ENCODE peak calls at places on chromosomes 1 and 21, in nine cellular contexts. One of them, this sample, is unnamed.

GRCh38 chr1:230262867-230263572 is 163.1 kb downstream of the PGBD5 start:
- DNase-seq in HT-29: no peak
- DNase-seq in NCI-H1417: no peak
- DNase-seq in HEK293T: no peak
- DNase-seq in GM23248: no peak
- DNase-seq in iPS-NIHi11: no peak
- DNase-seq in GM12892: no peak
- DNase-seq in tibial artery: no peak
- DNase-seq in C1 segment of cervical spinal cord: no peak
- DNase-seq in this sample: no peak

GRCh38 chr1:78682527-78682926 is 32.9 kb downstream of the IFI44 start:
- DNase-seq in HT-29: no peak
- DNase-seq in NCI-H1417: no peak
- DNase-seq in HEK293T: no peak
- DNase-seq in GM23248: peak
- DNase-seq in iPS-NIHi11: no peak
- DNase-seq in GM12892: no peak
- DNase-seq in tibial artery: no peak
- DNase-seq in C1 segment of cervical spinal cord: no peak
- DNase-seq in this sample: no peak

GRCh38 chr1:53328009-53328489 is at the start of gene LRP8:
- DNase-seq in HT-29: peak
- DNase-seq in NCI-H1417: peak
- DNase-seq in HEK293T: peak
- DNase-seq in GM23248: peak
- DNase-seq in iPS-NIHi11: peak
- DNase-seq in GM12892: peak
- DNase-seq in tibial artery: peak
- DNase-seq in C1 segment of cervical spinal cord: peak
- DNase-seq in this sample: peak

GRCh38 chr1:161727343-161727924 is 6.1 kb downstream of the FCRLB start:
- DNase-seq in HT-29: no peak
- DNase-seq in NCI-H1417: no peak
- DNase-seq in HEK293T: no peak
- DNase-seq in GM23248: peak
- DNase-seq in iPS-NIHi11: peak
- DNase-seq in GM12892: no peak
- DNase-seq in tibial artery: no peak
- DNase-seq in C1 segment of cervical spinal cord: no peak
- DNase-seq in this sample: no peak

GRCh38 chr1:3415260-3415952 is 39.1 kb upstream of the ARHGEF16 start:
- DNase-seq in HT-29: no peak
- DNase-seq in NCI-H1417: no peak
- DNase-seq in HEK293T: no peak
- DNase-seq in GM23248: no peak
- DNase-seq in iPS-NIHi11: no peak
- DNase-seq in GM12892: no peak
- DNase-seq in tibial artery: no peak
- DNase-seq in C1 segment of cervical spinal cord: no peak
- DNase-seq in this sample: no peak

GRCh38 chr1:39178541-39179431 is 25.7 kb upstream of the MACF1 start:
- DNase-seq in HT-29: peak
- DNase-seq in NCI-H1417: no peak
- DNase-seq in HEK293T: no peak
- DNase-seq in GM23248: peak
- DNase-seq in iPS-NIHi11: no peak
- DNase-seq in GM12892: no peak
- DNase-seq in tibial artery: no peak
- DNase-seq in C1 segment of cervical spinal cord: no peak
- DNase-seq in this sample: no peak

GRCh38 chr1:213724640-213725536 is 262.9 kb upstream of the PROX1 start:
- DNase-seq in HT-29: peak
- DNase-seq in NCI-H1417: no peak
- DNase-seq in HEK293T: no peak
- DNase-seq in GM23248: peak
- DNase-seq in iPS-NIHi11: no peak
- DNase-seq in GM12892: no peak
- DNase-seq in tibial artery: peak
- DNase-seq in C1 segment of cervical spinal cord: peak
- DNase-seq in this sample: peak

GRCh38 chr1:28259935-28260802 is 851 bp downstream of the SESN2 start:
- DNase-seq in HT-29: peak
- DNase-seq in NCI-H1417: peak
- DNase-seq in HEK293T: peak
- DNase-seq in GM23248: peak
- DNase-seq in iPS-NIHi11: peak
- DNase-seq in GM12892: no peak
- DNase-seq in tibial artery: peak
- DNase-seq in C1 segment of cervical spinal cord: peak
- DNase-seq in this sample: no peak

GRCh38 chr21:34037446-34037845 is 35.9 kb upstream of the MRPS6 start:
- DNase-seq in HT-29: no peak
- DNase-seq in NCI-H1417: no peak
- DNase-seq in HEK293T: no peak
- DNase-seq in GM23248: peak
- DNase-seq in iPS-NIHi11: no peak
- DNase-seq in GM12892: no peak
- DNase-seq in tibial artery: no peak
- DNase-seq in C1 segment of cervical spinal cord: no peak
- DNase-seq in this sample: no peak

GRCh38 chr1:176831150-176831549 is 333.4 kb downstream of the ASTN1 start:
- DNase-seq in HT-29: no peak
- DNase-seq in NCI-H1417: no peak
- DNase-seq in HEK293T: peak
- DNase-seq in GM23248: no peak
- DNase-seq in iPS-NIHi11: no peak
- DNase-seq in GM12892: no peak
- DNase-seq in tibial artery: no peak
- DNase-seq in C1 segment of cervical spinal cord: no peak
- DNase-seq in this sample: no peak